ENCODE peak calls at places on chromosome 6, in six cellular contexts. P is effector CD4-positive, alpha-beta T cell; S is stimulated activated naive B cell treated with anti-CD40 and anti-IgM and Interleukin-4, amounts not matched to agents 10 μg/mL and 1 μg/mL and 100 μg/mL, for 72 hours; F is stimulated activated CD8-positive, alpha-beta memory T cell treated with anti-CD3 and anti-CD28 coated beads, Interleukin-12 subunit alpha, Interleukin-12 subunit beta, amount 100 ng/mL, for 1 hour; T is upper lobe of right lung; M is MCF 10A. O is an unnamed sample.

GRCh38 chr6:157080986-157081391 is 242.3 kb downstream of the TMEM242 start:
- DNase-seq in P (no peak), S (no peak), F (no peak), T (no peak), M (no peak), O (no peak)

GRCh38 chr6:38212579-38212978 is 393.1 kb downstream of the ZFAND3 start:
- DNase-seq in P (no peak), S (no peak), F (no peak), T (no peak), M (no peak), O (no peak)

GRCh38 chr6:157644043-157644810 is 178.8 kb upstream of the SNX9 start:
- DNase-seq in P (no peak), S (no peak), F (no peak), T (no peak), M (peak), O (no peak)

GRCh38 chr6:155791186-155791585 is 335.5 kb upstream of the NOX3 start:
- DNase-seq in P (no peak), S (no peak), F (no peak), T (no peak), M (no peak), O (no peak)

GRCh38 chr6:44298055-44298803 is 14.9 kb downstream of the AARS2 start:
- DNase-seq in P (no peak), S (no peak), F (no peak), T (no peak), M (no peak), O (no peak)

GRCh38 chr6:149716584-149716983 is 1.3 kb downstream of the LATS1 start:
- DNase-seq in P (no peak), S (no peak), F (no peak), T (no peak), M (peak), O (no peak)

GRCh38 chr6:156519940-156520339 is 257.2 kb upstream of the ARID1B start:
- DNase-seq in P (no peak), S (no peak), F (no peak), T (no peak), M (no peak), O (no peak)

GRCh38 chr6:1703923-1704322 is 94.2 kb downstream of the FOXC1 start:
- DNase-seq in P (no peak), S (no peak), F (no peak), T (no peak), M (no peak), O (no peak)

GRCh38 chr6:139323511-139324445 is 32.0 kb upstream of the TXLNB start:
- DNase-seq in P (peak), S (peak), F (peak), T (peak), M (peak), O (peak)

GRCh38 chr6:79034865-79035264 is 43.2 kb downstream of the PHIP start:
- DNase-seq in P (no peak), S (no peak), F (no peak), T (no peak), M (no peak), O (no peak)

GRCh38 chr6:124433369-124434064 is 528.7 kb upstream of the RNF217 start:
- DNase-seq in P (no peak), S (no peak), F (no peak), T (no peak), M (peak), O (no peak)

GRCh38 chr6:106520711-106521367 is 108.5 kb downstream of the RTN4IP1 start:
- DNase-seq in P (peak), S (peak), F (peak), T (peak), M (no peak), O (peak)

O was measured in effector memory CD8-positive, alpha-beta T cell.